ENCODE peak calls at places on chromosome 6, in eight cellular contexts. One of them, this sample, is unnamed.

GRCh38 chr6:35850209-35850608 is 45.1 kb downstream of the LHFPL5 start:
- DNase-seq in fibroblast of lung: no peak
- DNase-seq in amygdala: no peak
- DNase-seq in EH: no peak
- DNase-seq in HCEC 1CT: no peak
- DNase-seq in WTC11: no peak
- DNase-seq in kidney tubule cell: no peak
- DNase-seq in RCC 7860: no peak
- DNase-seq in this sample: no peak

GRCh38 chr6:95232477-95232876 is 344.9 kb upstream of the MANEA start:
- DNase-seq in fibroblast of lung: peak
- DNase-seq in amygdala: no peak
- DNase-seq in EH: no peak
- DNase-seq in HCEC 1CT: peak
- DNase-seq in WTC11: no peak
- DNase-seq in kidney tubule cell: no peak
- DNase-seq in RCC 7860: no peak
- DNase-seq in this sample: no peak

GRCh38 chr6:145841668-145842067 is 27.1 kb upstream of the FBXO30 start:
- DNase-seq in fibroblast of lung: no peak
- DNase-seq in amygdala: no peak
- DNase-seq in EH: no peak
- DNase-seq in HCEC 1CT: no peak
- DNase-seq in WTC11: no peak
- DNase-seq in kidney tubule cell: no peak
- DNase-seq in RCC 7860: no peak
- DNase-seq in this sample: no peak

GRCh38 chr6:17212541-17213371 is 68.4 kb upstream of the RBM24 start:
- DNase-seq in fibroblast of lung: peak
- DNase-seq in amygdala: no peak
- DNase-seq in EH: peak
- DNase-seq in HCEC 1CT: no peak
- DNase-seq in WTC11: no peak
- DNase-seq in kidney tubule cell: no peak
- DNase-seq in RCC 7860: no peak
- DNase-seq in this sample: no peak

GRCh38 chr6:106122306-106122940 is 36.3 kb downstream of the PRDM1 start:
- DNase-seq in fibroblast of lung: no peak
- DNase-seq in amygdala: no peak
- DNase-seq in EH: no peak
- DNase-seq in HCEC 1CT: no peak
- DNase-seq in WTC11: no peak
- DNase-seq in kidney tubule cell: no peak
- DNase-seq in RCC 7860: no peak
- DNase-seq in this sample: no peak

GRCh38 chr6:109453594-109454482 is 1.7 kb downstream of the MICAL1 start:
- DNase-seq in fibroblast of lung: peak
- DNase-seq in amygdala: no peak
- DNase-seq in EH: peak
- DNase-seq in HCEC 1CT: no peak
- DNase-seq in WTC11: no peak
- DNase-seq in kidney tubule cell: no peak
- DNase-seq in RCC 7860: no peak
- DNase-seq in this sample: no peak

GRCh38 chr6:28336284-28337024 is 506 bp upstream of the ZSCAN31 start:
- DNase-seq in fibroblast of lung: peak
- DNase-seq in amygdala: peak
- DNase-seq in EH: peak
- DNase-seq in HCEC 1CT: peak
- DNase-seq in WTC11: no peak
- DNase-seq in kidney tubule cell: peak
- DNase-seq in RCC 7860: peak
- DNase-seq in this sample: peak

GRCh38 chr6:6479706-6480250 is 108.7 kb upstream of the LY86 start:
- DNase-seq in fibroblast of lung: no peak
- DNase-seq in amygdala: no peak
- DNase-seq in EH: no peak
- DNase-seq in HCEC 1CT: no peak
- DNase-seq in WTC11: no peak
- DNase-seq in kidney tubule cell: no peak
- DNase-seq in RCC 7860: no peak
- DNase-seq in this sample: no peak

GRCh38 chr6:40804905-40805304 is 217.7 kb upstream of the LRFN2 start:
- DNase-seq in fibroblast of lung: no peak
- DNase-seq in amygdala: no peak
- DNase-seq in EH: no peak
- DNase-seq in HCEC 1CT: no peak
- DNase-seq in WTC11: peak
- DNase-seq in kidney tubule cell: no peak
- DNase-seq in RCC 7860: no peak
- DNase-seq in this sample: no peak

GRCh38 chr6:67888546-67888885 is 746.6 kb upstream of the ADGRB3 start:
- DNase-seq in fibroblast of lung: no peak
- DNase-seq in amygdala: no peak
- DNase-seq in EH: no peak
- DNase-seq in HCEC 1CT: no peak
- DNase-seq in WTC11: no peak
- DNase-seq in kidney tubule cell: no peak
- DNase-seq in RCC 7860: no peak
- DNase-seq in this sample: no peak

GRCh38 chr6:63272397-63272796 is 47.4 kb downstream of the LGSN start:
- DNase-seq in fibroblast of lung: peak
- DNase-seq in amygdala: no peak
- DNase-seq in EH: peak
- DNase-seq in HCEC 1CT: peak
- DNase-seq in WTC11: no peak
- DNase-seq in kidney tubule cell: peak
- DNase-seq in RCC 7860: peak
- DNase-seq in this sample: peak

GRCh38 chr6:4287811-4288244 is 152.5 kb upstream of the ECI2 start:
- DNase-seq in fibroblast of lung: no peak
- DNase-seq in amygdala: no peak
- DNase-seq in EH: no peak
- DNase-seq in HCEC 1CT: no peak
- DNase-seq in WTC11: no peak
- DNase-seq in kidney tubule cell: no peak
- DNase-seq in RCC 7860: no peak
- DNase-seq in this sample: no peak

GRCh38 chr6:3755637-3756515 is 4.4 kb upstream of the PXDC1 start:
- DNase-seq in fibroblast of lung: no peak
- DNase-seq in amygdala: no peak
- DNase-seq in EH: no peak
- DNase-seq in HCEC 1CT: no peak
- DNase-seq in WTC11: no peak
- DNase-seq in kidney tubule cell: no peak
- DNase-seq in RCC 7860: no peak
- DNase-seq in this sample: no peak

This sample was measured in NCI-H2227 treated with DMSO at 0.1 percent for 48 hours.